ENCODE peak calls at places on chromosome 4, in seven cellular contexts. One of them, this sample, is unnamed.

GRCh38 chr4:114401483-114401882 is 197.1 kb upstream of the UGT8 start:
- DNase-seq in heart left ventricle: no peak
- DNase-seq in Peyer's patch: no peak
- DNase-seq in tibial artery: no peak
- DNase-seq in ovary: no peak
- DNase-seq in PC-3: no peak
- DNase-seq in cardiac fibroblast: no peak
- DNase-seq in this sample: no peak

GRCh38 chr4:7704625-7705024 is 235.0 kb downstream of the AFAP1 start:
- DNase-seq in heart left ventricle: no peak
- DNase-seq in PC-3: no peak
- DNase-seq in ovary: no peak
- DNase-seq in cardiac fibroblast: no peak
- DNase-seq in tibial artery: no peak
- DNase-seq in Peyer's patch: no peak
- DNase-seq in this sample: no peak

GRCh38 chr4:40401646-40402045 is 66.5 kb downstream of the CHRNA9 start:
- DNase-seq in Peyer's patch: no peak
- DNase-seq in heart left ventricle: no peak
- DNase-seq in PC-3: no peak
- DNase-seq in tibial artery: no peak
- DNase-seq in cardiac fibroblast: peak
- DNase-seq in ovary: no peak
- DNase-seq in this sample: peak

GRCh38 chr4:126697748-126698147 is 935.0 kb upstream of the INTU start:
- DNase-seq in PC-3: peak
- DNase-seq in heart left ventricle: no peak
- DNase-seq in tibial artery: no peak
- DNase-seq in cardiac fibroblast: peak
- DNase-seq in ovary: no peak
- DNase-seq in Peyer's patch: no peak
- DNase-seq in this sample: peak

GRCh38 chr4:55184600-55185523 is 59.5 kb upstream of the KDR start:
- DNase-seq in cardiac fibroblast: peak
- DNase-seq in PC-3: peak
- DNase-seq in heart left ventricle: no peak
- DNase-seq in ovary: no peak
- DNase-seq in tibial artery: no peak
- DNase-seq in Peyer's patch: peak
- DNase-seq in this sample: no peak

GRCh38 chr4:157222764-157223145 is 2.2 kb downstream of the GRIA2 start:
- DNase-seq in tibial artery: no peak
- DNase-seq in cardiac fibroblast: no peak
- DNase-seq in Peyer's patch: no peak
- DNase-seq in ovary: no peak
- DNase-seq in PC-3: no peak
- DNase-seq in heart left ventricle: no peak
- DNase-seq in this sample: no peak

GRCh38 chr4:145538636-145539035 is 57.0 kb downstream of the SMAD1 start:
- DNase-seq in Peyer's patch: no peak
- DNase-seq in heart left ventricle: no peak
- DNase-seq in cardiac fibroblast: no peak
- DNase-seq in tibial artery: no peak
- DNase-seq in ovary: no peak
- DNase-seq in PC-3: no peak
- DNase-seq in this sample: no peak

GRCh38 chr4:84966382-84967291 is at the start of gene WDFY3:
- DNase-seq in Peyer's patch: peak
- DNase-seq in tibial artery: peak
- DNase-seq in cardiac fibroblast: peak
- DNase-seq in PC-3: peak
- DNase-seq in ovary: peak
- DNase-seq in heart left ventricle: peak
- DNase-seq in this sample: peak

GRCh38 chr4:127141857-127142256 is 490.9 kb upstream of the INTU start:
- DNase-seq in cardiac fibroblast: peak
- DNase-seq in PC-3: peak
- DNase-seq in heart left ventricle: no peak
- DNase-seq in ovary: no peak
- DNase-seq in tibial artery: peak
- DNase-seq in Peyer's patch: no peak
- DNase-seq in this sample: no peak

GRCh38 chr4:18202510-18202909 is 181.0 kb upstream of the LCORL start:
- DNase-seq in PC-3: no peak
- DNase-seq in cardiac fibroblast: no peak
- DNase-seq in ovary: no peak
- DNase-seq in Peyer's patch: no peak
- DNase-seq in tibial artery: no peak
- DNase-seq in heart left ventricle: no peak
- DNase-seq in this sample: no peak

GRCh38 chr4:33696066-33696465 is 2548.2 kb downstream of the ARAP2 start:
- DNase-seq in heart left ventricle: no peak
- DNase-seq in tibial artery: no peak
- DNase-seq in PC-3: peak
- DNase-seq in cardiac fibroblast: peak
- DNase-seq in ovary: no peak
- DNase-seq in Peyer's patch: no peak
- DNase-seq in this sample: no peak

GRCh38 chr4:183350317-183351071 is 28.3 kb upstream of the CLDN24 start:
- DNase-seq in heart left ventricle: no peak
- DNase-seq in ovary: no peak
- DNase-seq in cardiac fibroblast: no peak
- DNase-seq in tibial artery: no peak
- DNase-seq in PC-3: no peak
- DNase-seq in Peyer's patch: peak
- DNase-seq in this sample: peak

GRCh38 chr4:4575284-4576211 is 33.7 kb upstream of the STX18 start:
- DNase-seq in cardiac fibroblast: peak
- DNase-seq in PC-3: peak
- DNase-seq in heart left ventricle: peak
- DNase-seq in Peyer's patch: peak
- DNase-seq in tibial artery: peak
- DNase-seq in ovary: peak
- DNase-seq in this sample: no peak

GRCh38 chr4:122480023-122480422 is 23.5 kb upstream of the IL2 start:
- DNase-seq in PC-3: peak
- DNase-seq in cardiac fibroblast: peak
- DNase-seq in heart left ventricle: peak
- DNase-seq in Peyer's patch: no peak
- DNase-seq in ovary: no peak
- DNase-seq in tibial artery: no peak
- DNase-seq in this sample: no peak

DNA sequence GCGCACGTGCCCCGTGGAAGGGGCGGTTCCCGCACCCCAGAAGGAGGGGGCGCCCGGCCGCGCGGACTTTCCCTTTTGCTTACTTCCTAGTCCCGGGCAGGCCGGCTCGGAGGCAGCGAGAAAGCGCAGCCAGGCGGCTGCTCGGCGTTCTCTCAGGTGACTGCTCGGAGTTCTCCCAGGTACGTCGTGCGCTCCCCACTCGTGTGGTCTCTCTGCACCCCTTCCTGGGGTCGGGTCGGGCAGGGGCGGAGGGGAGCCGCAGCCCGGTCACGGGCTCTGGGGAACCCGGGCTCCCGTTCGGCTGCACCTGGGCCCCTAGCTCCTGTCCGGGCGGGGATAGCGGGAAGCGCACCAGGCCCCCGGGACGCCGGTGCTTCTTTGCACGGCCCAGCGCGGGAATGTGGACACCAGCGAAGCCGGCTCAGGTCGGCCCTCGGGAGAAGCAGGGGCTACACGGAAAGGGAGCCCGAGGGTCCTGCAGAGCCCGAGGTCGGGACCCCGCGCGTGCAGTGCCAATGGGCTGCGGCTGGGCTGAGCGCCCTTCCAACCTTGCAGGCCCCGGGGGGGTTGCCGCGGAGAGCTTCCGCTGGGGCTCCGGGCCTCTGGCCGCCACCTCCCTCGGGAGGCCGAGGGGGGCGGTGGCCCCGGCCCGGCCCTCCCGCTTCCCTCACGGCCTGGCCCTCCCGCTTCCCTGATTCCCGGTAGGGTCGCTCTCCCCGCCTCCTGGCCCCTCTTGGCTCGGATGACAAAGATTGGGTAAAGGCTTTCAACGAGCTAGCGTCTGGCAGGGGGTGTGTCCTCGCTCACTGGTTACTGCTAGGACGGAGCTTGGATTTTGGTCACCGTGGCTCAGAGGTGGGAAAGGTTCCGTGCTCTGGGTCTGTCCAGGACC is at the start of gene TLR2:
- DNase-seq in tibial artery: peak
- DNase-seq in PC-3: peak
- DNase-seq in Peyer's patch: peak
- DNase-seq in ovary: peak
- DNase-seq in cardiac fibroblast: no peak
- DNase-seq in heart left ventricle: peak
- DNase-seq in this sample: no peak
- TF ChIP-seq CTCF in tibial artery: no peak
- TF ChIP-seq CTCF in PC-3: no peak
- TF ChIP-seq CTCF in Peyer's patch: no peak
- TF ChIP-seq CTCF in ovary: no peak
- TF ChIP-seq CTCF in cardiac fibroblast: no peak
- TF ChIP-seq CTCF in heart left ventricle: no peak
- TF ChIP-seq CTCF in this sample: no peak

GRCh38 chr4:169295822-169296221 is 25.1 kb upstream of the SH3RF1 start:
- DNase-seq in PC-3: no peak
- DNase-seq in cardiac fibroblast: no peak
- DNase-seq in ovary: no peak
- DNase-seq in tibial artery: no peak
- DNase-seq in heart left ventricle: no peak
- DNase-seq in Peyer's patch: no peak
- DNase-seq in this sample: no peak

DNA sequence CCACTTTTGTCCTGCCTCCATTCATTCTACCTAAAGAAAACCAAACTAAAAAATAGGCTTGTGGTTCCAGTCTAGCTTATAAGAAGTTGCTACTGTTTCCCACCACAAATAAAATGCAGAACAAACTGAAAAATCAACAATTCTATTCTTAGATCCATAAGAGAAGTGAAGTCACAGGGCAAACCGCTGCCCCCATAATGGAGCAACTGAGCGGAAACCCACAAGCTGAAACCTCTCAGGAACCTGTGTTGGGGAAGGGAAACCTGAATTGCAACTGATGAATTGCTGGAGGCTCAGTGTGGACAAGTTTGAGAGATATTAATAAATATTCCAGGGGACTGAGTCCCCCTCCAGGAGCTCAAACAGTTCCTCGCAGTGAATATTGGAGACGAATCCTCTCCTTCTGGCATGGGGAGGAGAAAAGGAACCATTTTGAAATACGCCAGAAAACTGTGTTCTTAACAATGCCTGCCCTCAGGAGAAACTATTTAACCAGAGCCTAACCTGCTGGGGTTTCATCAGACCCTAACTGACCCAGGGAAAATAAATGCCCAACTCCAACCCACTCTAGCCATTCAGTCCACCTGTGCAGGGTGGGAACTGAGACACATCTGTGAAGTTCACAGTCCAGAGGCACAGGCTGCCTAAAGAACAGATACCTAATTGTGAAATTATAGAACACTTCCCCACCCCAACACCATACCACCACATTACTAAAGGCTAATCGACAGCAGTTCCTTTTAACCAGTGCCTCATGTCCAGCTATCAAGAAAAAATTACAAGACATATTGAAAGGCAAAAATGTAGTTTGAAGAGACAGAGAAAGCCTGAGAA is 22.8 kb upstream of the SH3RF1 start:
- DNase-seq in cardiac fibroblast: no peak
- DNase-seq in PC-3: no peak
- DNase-seq in heart left ventricle: no peak
- DNase-seq in ovary: no peak
- DNase-seq in tibial artery: no peak
- DNase-seq in Peyer's patch: peak
- DNase-seq in this sample: no peak
- H3K4me3 ChIP-seq in cardiac fibroblast: no peak
- H3K4me3 ChIP-seq in PC-3: no peak
- H3K4me3 ChIP-seq in heart left ventricle: peak
- H3K4me3 ChIP-seq in ovary: no peak
- H3K4me3 ChIP-seq in tibial artery: no peak
- H3K4me3 ChIP-seq in Peyer's patch: no peak
- H3K4me3 ChIP-seq in this sample: no peak

GRCh38 chr4:80321341-80321740 is 14.2 kb upstream of the CFAP299 start:
- DNase-seq in ovary: no peak
- DNase-seq in PC-3: no peak
- DNase-seq in tibial artery: no peak
- DNase-seq in cardiac fibroblast: no peak
- DNase-seq in heart left ventricle: no peak
- DNase-seq in Peyer's patch: no peak
- DNase-seq in this sample: no peak

GRCh38 chr4:80324171-80324570 is 11.4 kb upstream of the CFAP299 start:
- DNase-seq in heart left ventricle: no peak
- DNase-seq in PC-3: no peak
- DNase-seq in ovary: no peak
- DNase-seq in Peyer's patch: no peak
- DNase-seq in cardiac fibroblast: no peak
- DNase-seq in tibial artery: no peak
- DNase-seq in this sample: no peak

GRCh38 chr4:80321776-80322175 is 13.8 kb upstream of the CFAP299 start:
- DNase-seq in heart left ventricle: no peak
- DNase-seq in cardiac fibroblast: no peak
- DNase-seq in tibial artery: no peak
- DNase-seq in Peyer's patch: no peak
- DNase-seq in PC-3: no peak
- DNase-seq in ovary: no peak
- DNase-seq in this sample: no peak

DNA sequence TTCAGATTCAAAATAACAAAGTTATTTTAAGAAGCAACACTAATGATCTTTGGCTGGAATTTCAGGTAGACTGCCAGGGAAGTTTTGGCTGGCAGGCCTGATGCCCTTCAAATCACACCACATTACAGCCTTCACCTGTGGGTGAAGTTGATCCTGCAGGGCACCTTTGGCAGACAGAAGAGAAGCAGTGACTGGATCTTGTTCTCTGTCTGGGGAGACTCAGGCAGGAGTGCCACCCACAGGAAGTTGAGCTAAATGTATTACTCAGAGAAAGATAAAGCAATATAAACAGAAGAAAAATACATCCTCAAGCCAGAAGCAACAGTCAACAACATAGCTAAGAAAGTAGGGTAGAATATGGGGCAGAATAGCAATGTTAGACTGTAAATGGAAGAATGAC is 12.8 kb upstream of the CFAP299 start:
- DNase-seq in Peyer's patch: no peak
- DNase-seq in ovary: no peak
- DNase-seq in tibial artery: no peak
- DNase-seq in heart left ventricle: no peak
- DNase-seq in cardiac fibroblast: peak
- DNase-seq in PC-3: peak
- DNase-seq in this sample: no peak
- TF ChIP-seq CTCF in Peyer's patch: no peak
- TF ChIP-seq CTCF in ovary: no peak
- TF ChIP-seq CTCF in tibial artery: no peak
- TF ChIP-seq CTCF in heart left ventricle: no peak
- TF ChIP-seq CTCF in cardiac fibroblast: peak
- TF ChIP-seq CTCF in PC-3: peak
- TF ChIP-seq CTCF in this sample: peak

DNA sequence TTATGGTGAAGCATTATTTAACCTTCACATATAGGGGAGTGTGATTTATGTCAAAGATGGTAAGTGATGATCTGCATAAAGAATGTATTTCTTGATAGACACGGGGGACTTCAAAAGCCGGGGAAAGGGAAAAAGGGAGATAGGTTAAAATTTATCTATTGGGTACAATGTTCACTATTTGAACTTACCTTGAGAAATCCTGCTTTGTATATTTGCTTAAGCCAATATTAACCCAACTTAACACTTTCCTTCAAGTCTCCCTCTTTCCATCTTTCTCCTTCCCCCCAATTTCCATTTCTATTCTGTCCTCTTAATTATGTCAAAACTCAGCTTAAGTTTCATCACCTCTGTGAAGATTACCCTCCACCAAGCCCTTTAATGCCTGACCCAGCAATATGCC is 149.0 kb upstream of the ANK2 start:
- DNase-seq in PC-3: no peak
- DNase-seq in tibial artery: no peak
- DNase-seq in heart left ventricle: no peak
- DNase-seq in cardiac fibroblast: no peak
- DNase-seq in ovary: no peak
- DNase-seq in Peyer's patch: no peak
- DNase-seq in this sample: no peak
- H3K4me3 ChIP-seq in PC-3: no peak
- H3K4me3 ChIP-seq in tibial artery: no peak
- H3K4me3 ChIP-seq in heart left ventricle: no peak
- H3K4me3 ChIP-seq in cardiac fibroblast: no peak
- H3K4me3 ChIP-seq in ovary: no peak
- H3K4me3 ChIP-seq in Peyer's patch: no peak
- H3K4me3 ChIP-seq in this sample: no peak

This sample was measured in HFF-Myc.